ENCODE peak calls at places on chromosomes 6 and 20, in four cellular contexts. T, G, U and P are unnamed samples.
A peak's percentile ranks its signal among the peaks of the same experiment; 100 is the strongest.

GRCh38 chr6:46113370-46113769 is 16.4 kb upstream of the ENPP4 start:
- DNase-seq in U (no peak), G (no peak), T (no peak), P (peak; percentile 47)

GRCh38 chr6:131597448-131597847 is 24.4 kb downstream of the ARG1 start:
- DNase-seq in U (peak; percentile 9), T (no peak), G (no peak), P (no peak)

GRCh38 chr6:43883698-43884659 is 114.0 kb downstream of the VEGFA start:
- DNase-seq in T (no peak), U (peak; percentile 25), G (no peak), P (no peak)

GRCh38 chr20:17616480-17617211 is 46.8 kb downstream of the DSTN start:
- DNase-seq in G (no peak), T (no peak), U (no peak), P (no peak)

GRCh38 chr6:38212579-38212978 is 393.1 kb downstream of the ZFAND3 start:
- DNase-seq in G (peak; percentile 15), U (no peak), T (peak; percentile 39), P (no peak)

GRCh38 chr20:8693709-8694108 is 375.2 kb upstream of the PLCB4 start:
- DNase-seq in U (peak; percentile 30), T (peak; percentile 92), G (peak; percentile 22), P (no peak)

GRCh38 chr6:121780325-121781313 is 345.2 kb downstream of the GJA1 start:
- DNase-seq in T (peak; percentile 99), U (peak; percentile 96), G (no peak), P (no peak)

GRCh38 chr20:57991211-57991841 is 237.1 kb downstream of the ANKRD60 start:
- DNase-seq in T (peak; percentile 84), U (peak; percentile 11), G (peak; percentile 91), P (peak; percentile 49)

GRCh38 chr6:137926207-137926731 is 59.2 kb downstream of the TNFAIP3 start:
- DNase-seq in U (peak; percentile 69), T (peak; percentile 97), G (no peak), P (peak; percentile 18)